ENCODE peak calls at places on chromosomes 1 and 21, in five cellular contexts. One of them, this sample, is unnamed.

GRCh38 chr1:218164930-218165686 is 120.0 kb upstream of the RRP15 start:
- DNase-seq in IMR-90: no peak
- DNase-seq in A549: peak; percentile 11
- DNase-seq in K562: no peak
- DNase-seq in HepG2: no peak
- DNase-seq in this sample: peak; percentile 33

GRCh38 chr1:35324486-35324885 is 56.0 kb downstream of the ZMYM4 start:
- DNase-seq in IMR-90: peak; percentile 58
- DNase-seq in A549: no peak
- DNase-seq in K562: no peak
- DNase-seq in HepG2: no peak
- DNase-seq in this sample: no peak

GRCh38 chr1:112337028-112337531 is 58.9 kb upstream of the CTTNBP2NL start:
- DNase-seq in IMR-90: peak; percentile 31
- DNase-seq in A549: peak; percentile 45
- DNase-seq in K562: peak; percentile 49
- DNase-seq in HepG2: peak; percentile 13
- DNase-seq in this sample: no peak

GRCh38 chr1:164905891-164906290 is 346.9 kb downstream of the PBX1 start:
- DNase-seq in IMR-90: no peak
- DNase-seq in A549: no peak
- DNase-seq in K562: no peak
- DNase-seq in HepG2: no peak
- DNase-seq in this sample: no peak

GRCh38 chr1:32111789-32112188 is 3.9 kb downstream of the KPNA6 start:
- DNase-seq in IMR-90: peak; percentile 38
- DNase-seq in A549: no peak
- DNase-seq in K562: no peak
- DNase-seq in HepG2: no peak
- DNase-seq in this sample: no peak

GRCh38 chr1:43554444-43554992 is 23.8 kb downstream of the PTPRF start:
- DNase-seq in IMR-90: peak; percentile 50
- DNase-seq in A549: peak; percentile 56
- DNase-seq in K562: no peak
- DNase-seq in HepG2: peak; percentile 41
- DNase-seq in this sample: no peak

GRCh38 chr1:106277786-106278185 is 778.7 kb upstream of the PRMT6 start:
- DNase-seq in IMR-90: no peak
- DNase-seq in A549: no peak
- DNase-seq in K562: no peak
- DNase-seq in HepG2: no peak
- DNase-seq in this sample: no peak

GRCh38 chr1:150302907-150303306 is 9.2 kb downstream of the MRPS21 start:
- DNase-seq in IMR-90: no peak
- DNase-seq in A549: no peak
- DNase-seq in K562: no peak
- DNase-seq in HepG2: no peak
- DNase-seq in this sample: no peak

GRCh38 chr1:187067160-187067559 is 238.4 kb downstream of the PLA2G4A start:
- DNase-seq in IMR-90: no peak
- DNase-seq in A549: no peak
- DNase-seq in K562: no peak
- DNase-seq in HepG2: no peak
- DNase-seq in this sample: no peak

GRCh38 chr1:81607086-81607485 is 193.6 kb upstream of the ADGRL2 start:
- DNase-seq in IMR-90: no peak
- DNase-seq in A549: no peak
- DNase-seq in K562: no peak
- DNase-seq in HepG2: no peak
- DNase-seq in this sample: no peak

GRCh38 chr1:210475806-210476205 is 147.1 kb downstream of the HHAT start:
- DNase-seq in IMR-90: no peak
- DNase-seq in A549: no peak
- DNase-seq in K562: no peak
- DNase-seq in HepG2: no peak
- DNase-seq in this sample: no peak

GRCh38 chr1:176639136-176639535 is 176.2 kb downstream of the PAPPA2 start:
- DNase-seq in IMR-90: no peak
- DNase-seq in A549: no peak
- DNase-seq in K562: no peak
- DNase-seq in HepG2: no peak
- DNase-seq in this sample: no peak

DNA sequence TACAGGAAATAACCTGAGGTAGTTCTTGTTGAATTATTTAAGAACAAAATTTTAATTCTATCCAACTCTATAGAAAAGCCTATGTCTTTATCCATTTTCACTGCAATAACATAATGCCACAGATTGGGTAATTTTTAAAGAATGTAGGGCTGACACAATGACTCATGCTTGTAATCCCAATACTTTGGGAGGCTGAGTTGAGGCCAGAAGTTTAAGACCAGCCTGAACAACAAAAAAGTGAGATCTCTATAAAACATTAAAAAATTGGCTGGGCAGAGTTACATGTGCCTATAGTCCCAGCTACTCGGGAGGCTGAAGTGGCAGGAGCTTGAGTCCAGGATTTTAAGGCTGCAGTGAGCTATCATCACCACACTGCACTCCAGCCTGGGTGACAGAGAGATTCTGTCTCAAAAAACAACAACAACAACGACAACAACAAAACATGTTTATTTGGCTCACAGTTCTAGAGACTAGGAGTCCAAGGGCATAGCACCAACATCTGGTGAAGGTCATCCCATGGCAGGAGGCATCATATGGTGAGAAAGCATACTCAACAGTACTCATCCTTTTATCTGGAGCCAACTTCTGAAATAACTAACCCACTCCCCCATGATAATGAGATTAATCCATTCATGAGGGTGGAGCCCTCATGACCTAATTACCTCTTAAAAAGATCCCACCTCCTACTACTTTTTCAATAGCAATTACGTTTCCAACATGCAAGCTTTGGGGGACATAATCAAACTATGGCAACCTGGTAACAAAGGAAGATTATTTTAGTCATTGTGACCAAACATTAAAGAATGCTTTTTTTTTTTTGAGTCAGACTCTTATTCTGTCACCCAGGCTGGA is 59.6 kb downstream of the ABL2 start:
- DNase-seq in IMR-90: peak; percentile 85
- DNase-seq in A549: peak; percentile 10
- DNase-seq in K562: no peak
- DNase-seq in HepG2: no peak
- DNase-seq in this sample: no peak
- TF ChIP-seq CEBPB in IMR-90: peak; percentile 92
- TF ChIP-seq CEBPB in A549: peak; percentile 69
- TF ChIP-seq CEBPB in K562: no peak
- TF ChIP-seq CEBPB in HepG2: no peak
- TF ChIP-seq CEBPB in this sample: no peak

GRCh38 chr1:211507365-211507764 is 15.4 kb upstream of the RD3 start:
- DNase-seq in IMR-90: no peak
- DNase-seq in A549: no peak
- DNase-seq in K562: no peak
- DNase-seq in HepG2: no peak
- DNase-seq in this sample: no peak

GRCh38 chr1:211501671-211502413 is 9.9 kb upstream of the RD3 start:
- DNase-seq in IMR-90: no peak
- DNase-seq in A549: no peak
- DNase-seq in K562: no peak
- DNase-seq in HepG2: no peak
- DNase-seq in this sample: no peak

GRCh38 chr1:211497489-211498045 is 5.6 kb upstream of the RD3 start:
- DNase-seq in IMR-90: no peak
- DNase-seq in A549: no peak
- DNase-seq in K562: no peak
- DNase-seq in HepG2: no peak
- DNase-seq in this sample: no peak

DNA sequence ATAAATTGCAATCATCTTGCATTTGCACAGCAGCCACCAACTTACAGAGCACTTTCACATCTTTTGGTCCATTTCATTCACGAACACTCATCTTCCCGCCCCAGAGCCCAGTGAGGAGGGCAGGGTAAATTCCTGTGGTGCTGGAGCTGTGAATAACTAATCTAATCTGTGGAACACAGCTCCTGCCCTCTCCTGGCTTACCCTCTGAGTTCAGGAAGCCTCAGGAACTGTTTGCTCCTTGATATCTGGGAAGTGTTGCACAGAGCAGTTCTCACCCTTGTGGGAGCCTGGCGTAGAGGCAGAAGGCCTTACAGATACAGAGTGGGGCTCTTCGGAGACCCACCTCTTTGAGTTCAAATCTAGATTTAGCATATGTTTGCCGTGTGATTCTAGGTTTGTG is 11.6 kb upstream of the RD3 start:
- DNase-seq in IMR-90: no peak
- DNase-seq in A549: no peak
- DNase-seq in K562: no peak
- DNase-seq in HepG2: no peak
- DNase-seq in this sample: no peak
- TF ChIP-seq MAFK in IMR-90: no peak
- TF ChIP-seq MAFK in A549: no peak
- TF ChIP-seq MAFK in K562: no peak
- TF ChIP-seq MAFK in HepG2: no peak
- TF ChIP-seq MAFK in this sample: no peak

GRCh38 chr1:78437941-78438340 is 52.8 kb upstream of the PTGFR start:
- DNase-seq in IMR-90: no peak
- DNase-seq in A549: no peak
- DNase-seq in K562: no peak
- DNase-seq in HepG2: no peak
- DNase-seq in this sample: no peak

GRCh38 chr1:78434351-78434750 is 56.4 kb upstream of the PTGFR start:
- DNase-seq in IMR-90: no peak
- DNase-seq in A549: no peak
- DNase-seq in K562: no peak
- DNase-seq in HepG2: no peak
- DNase-seq in this sample: no peak

GRCh38 chr1:78440381-78440793 is 50.4 kb upstream of the PTGFR start:
- DNase-seq in IMR-90: peak; percentile 69
- DNase-seq in A549: no peak
- DNase-seq in K562: no peak
- DNase-seq in HepG2: no peak
- DNase-seq in this sample: no peak

GRCh38 chr1:78441921-78442320 is 48.9 kb upstream of the PTGFR start:
- DNase-seq in IMR-90: peak; percentile 27
- DNase-seq in A549: no peak
- DNase-seq in K562: no peak
- DNase-seq in HepG2: no peak
- DNase-seq in this sample: no peak

GRCh38 chr1:78437393-78437792 is 53.4 kb upstream of the PTGFR start:
- DNase-seq in IMR-90: peak; percentile 27
- DNase-seq in A549: no peak
- DNase-seq in K562: no peak
- DNase-seq in HepG2: no peak
- DNase-seq in this sample: no peak
- TF ChIP-seq CEBPB in IMR-90: no peak
- TF ChIP-seq CEBPB in A549: no peak
- TF ChIP-seq CEBPB in K562: no peak
- TF ChIP-seq CEBPB in HepG2: no peak
- TF ChIP-seq CEBPB in this sample: no peak

GRCh38 chr21:33023574-33024277 is 2.0 kb upstream of the OLIG2 start:
- DNase-seq in IMR-90: no peak
- DNase-seq in A549: no peak
- DNase-seq in K562: no peak
- DNase-seq in HepG2: no peak
- DNase-seq in this sample: no peak
- TF ChIP-seq MAFK in IMR-90: no peak
- TF ChIP-seq MAFK in A549: no peak
- TF ChIP-seq MAFK in K562: no peak
- TF ChIP-seq MAFK in HepG2: no peak
- TF ChIP-seq MAFK in this sample: no peak

GRCh38 chr1:161439280-161440232 is 65.7 kb upstream of the FCGR2A start:
- DNase-seq in IMR-90: peak; percentile 33
- DNase-seq in A549: peak; percentile 54
- DNase-seq in K562: peak; percentile 26
- DNase-seq in HepG2: no peak
- DNase-seq in this sample: peak; percentile 60
- TF ChIP-seq CEBPB in IMR-90: peak; percentile 86
- TF ChIP-seq CEBPB in A549: peak; percentile 41
- TF ChIP-seq CEBPB in K562: peak; percentile 89
- TF ChIP-seq CEBPB in HepG2: peak; percentile 85
- TF ChIP-seq CEBPB in this sample: peak; percentile 68

This sample was measured in H1.